ENCODE peak calls at places on chromosome X, in six cellular contexts. One of them, this sample, is unnamed.

GRCh38 chrX:13658602-13659001 is 5.7 kb downstream of the TCEANC start:
- DNase-seq in mesendoderm: peak
- DNase-seq in neuronal stem cell: peak
- DNase-seq in IMR-90: peak
- DNase-seq in mesenchymal stem cell: peak
- DNase-seq in H1: no peak
- DNase-seq in this sample: no peak

GRCh38 chrX:134646170-134646569 is 12.1 kb downstream of the PLAC1 start:
- DNase-seq in mesendoderm: no peak
- DNase-seq in neuronal stem cell: no peak
- DNase-seq in IMR-90: no peak
- DNase-seq in mesenchymal stem cell: no peak
- DNase-seq in H1: no peak
- DNase-seq in this sample: no peak

GRCh38 chrX:22433292-22434070 is 160.8 kb downstream of the CBLL2 start:
- DNase-seq in mesendoderm: peak
- DNase-seq in neuronal stem cell: no peak
- DNase-seq in IMR-90: no peak
- DNase-seq in mesenchymal stem cell: no peak
- DNase-seq in H1: no peak
- DNase-seq in this sample: peak

GRCh38 chrX:53354669-53355068 is 67.8 kb downstream of the SMC1A start:
- DNase-seq in mesendoderm: no peak
- DNase-seq in neuronal stem cell: no peak
- DNase-seq in IMR-90: peak
- DNase-seq in mesenchymal stem cell: no peak
- DNase-seq in H1: no peak
- DNase-seq in this sample: no peak

GRCh38 chrX:103688949-103689348 is 2.5 kb upstream of the MORF4L2 start:
- DNase-seq in mesendoderm: peak
- DNase-seq in neuronal stem cell: no peak
- DNase-seq in IMR-90: peak
- DNase-seq in mesenchymal stem cell: peak
- DNase-seq in H1: no peak
- DNase-seq in this sample: no peak

GRCh38 chrX:17738002-17738713 is 865 bp downstream of the SCML1 start:
- DNase-seq in mesendoderm: peak
- DNase-seq in neuronal stem cell: peak
- DNase-seq in IMR-90: peak
- DNase-seq in mesenchymal stem cell: peak
- DNase-seq in H1: peak
- DNase-seq in this sample: peak

GRCh38 chrX:86946569-86946968 is 571.0 kb upstream of the KLHL4 start:
- DNase-seq in mesendoderm: peak
- DNase-seq in neuronal stem cell: peak
- DNase-seq in IMR-90: peak
- DNase-seq in mesenchymal stem cell: peak
- DNase-seq in H1: no peak
- DNase-seq in this sample: no peak

GRCh38 chrX:97267376-97267775 is 383.7 kb downstream of the RPA4 start:
- DNase-seq in mesendoderm: no peak
- DNase-seq in neuronal stem cell: no peak
- DNase-seq in IMR-90: peak
- DNase-seq in mesenchymal stem cell: peak
- DNase-seq in H1: no peak
- DNase-seq in this sample: no peak

GRCh38 chrX:2397648-2398340 is 103.0 kb downstream of the DHRSX start:
- DNase-seq in mesendoderm: peak
- DNase-seq in neuronal stem cell: no peak
- DNase-seq in IMR-90: peak
- DNase-seq in mesenchymal stem cell: peak
- DNase-seq in H1: no peak
- DNase-seq in this sample: no peak

GRCh38 chrX:111823068-111823467 is 52.9 kb upstream of the TRPC5OS start:
- DNase-seq in mesendoderm: peak
- DNase-seq in neuronal stem cell: peak
- DNase-seq in IMR-90: peak
- DNase-seq in mesenchymal stem cell: peak
- DNase-seq in H1: peak
- DNase-seq in this sample: peak

GRCh38 chrX:13627306-13627705 is 25.6 kb upstream of the TCEANC start:
- DNase-seq in mesendoderm: no peak
- DNase-seq in neuronal stem cell: no peak
- DNase-seq in IMR-90: no peak
- DNase-seq in mesenchymal stem cell: no peak
- DNase-seq in H1: no peak
- DNase-seq in this sample: no peak

GRCh38 chrX:153886915-153887314 is 942 bp upstream of the L1CAM start:
- DNase-seq in mesendoderm: peak
- DNase-seq in neuronal stem cell: no peak
- DNase-seq in IMR-90: no peak
- DNase-seq in mesenchymal stem cell: no peak
- DNase-seq in H1: no peak
- DNase-seq in this sample: no peak

GRCh38 chrX:137194164-137194563 is 160.4 kb upstream of the GPR101 start:
- DNase-seq in mesendoderm: peak
- DNase-seq in neuronal stem cell: peak
- DNase-seq in IMR-90: peak
- DNase-seq in mesenchymal stem cell: no peak
- DNase-seq in H1: peak
- DNase-seq in this sample: peak

GRCh38 chrX:78199851-78200250 is 60.4 kb upstream of the TAF9B start:
- DNase-seq in mesendoderm: peak
- DNase-seq in neuronal stem cell: no peak
- DNase-seq in IMR-90: peak
- DNase-seq in mesenchymal stem cell: peak
- DNase-seq in H1: no peak
- DNase-seq in this sample: no peak

GRCh38 chrX:112738347-112739033 is 58.8 kb upstream of the LHFPL1 start:
- DNase-seq in mesendoderm: no peak
- DNase-seq in neuronal stem cell: no peak
- DNase-seq in IMR-90: peak
- DNase-seq in mesenchymal stem cell: no peak
- DNase-seq in H1: no peak
- DNase-seq in this sample: no peak

GRCh38 chrX:149903889-149904748 is 23.1 kb downstream of the MAGEA8 start:
- DNase-seq in mesendoderm: peak
- DNase-seq in neuronal stem cell: no peak
- DNase-seq in IMR-90: peak
- DNase-seq in mesenchymal stem cell: peak
- DNase-seq in H1: no peak
- DNase-seq in this sample: no peak

GRCh38 chrX:97155809-97156208 is 272.1 kb downstream of the RPA4 start:
- DNase-seq in mesendoderm: no peak
- DNase-seq in neuronal stem cell: no peak
- DNase-seq in IMR-90: no peak
- DNase-seq in mesenchymal stem cell: no peak
- DNase-seq in H1: no peak
- DNase-seq in this sample: no peak

GRCh38 chrX:45633419-45633818 is 432.7 kb upstream of the DIPK2B start:
- DNase-seq in mesendoderm: no peak
- DNase-seq in neuronal stem cell: no peak
- DNase-seq in IMR-90: no peak
- DNase-seq in mesenchymal stem cell: no peak
- DNase-seq in H1: no peak
- DNase-seq in this sample: no peak

GRCh38 chrX:18574591-18574990 is 97.3 kb downstream of the RS1 start:
- DNase-seq in mesendoderm: no peak
- DNase-seq in neuronal stem cell: no peak
- DNase-seq in IMR-90: peak
- DNase-seq in mesenchymal stem cell: peak
- DNase-seq in H1: no peak
- DNase-seq in this sample: no peak

GRCh38 chrX:13899607-13900006 is 82.7 kb upstream of the GPM6B start:
- DNase-seq in mesendoderm: peak
- DNase-seq in neuronal stem cell: no peak
- DNase-seq in IMR-90: peak
- DNase-seq in mesenchymal stem cell: peak
- DNase-seq in H1: no peak
- DNase-seq in this sample: no peak

GRCh38 chrX:19721726-19722370 is 165.6 kb downstream of the SH3KBP1 start:
- DNase-seq in mesendoderm: no peak
- DNase-seq in neuronal stem cell: no peak
- DNase-seq in IMR-90: no peak
- DNase-seq in mesenchymal stem cell: peak
- DNase-seq in H1: no peak
- DNase-seq in this sample: no peak

GRCh38 chrX:140764401-140764919 is 54.9 kb downstream of the LINC00632 start:
- DNase-seq in mesendoderm: peak
- DNase-seq in neuronal stem cell: no peak
- DNase-seq in IMR-90: peak
- DNase-seq in mesenchymal stem cell: peak
- DNase-seq in H1: peak
- DNase-seq in this sample: peak

GRCh38 chrX:103254171-103254824 is 657 bp downstream of the TCEAL8 start:
- DNase-seq in mesendoderm: peak
- DNase-seq in neuronal stem cell: peak
- DNase-seq in IMR-90: peak
- DNase-seq in mesenchymal stem cell: peak
- DNase-seq in H1: peak
- DNase-seq in this sample: peak

GRCh38 chrX:130915302-130915701 is 12.3 kb upstream of the ENOX2 start:
- DNase-seq in mesendoderm: no peak
- DNase-seq in neuronal stem cell: no peak
- DNase-seq in IMR-90: peak
- DNase-seq in mesenchymal stem cell: peak
- DNase-seq in H1: no peak
- DNase-seq in this sample: no peak
- H3K4me2 ChIP-seq in mesendoderm: no peak
- H3K4me2 ChIP-seq in neuronal stem cell: no peak
- H3K4me2 ChIP-seq in IMR-90: no peak
- H3K4me2 ChIP-seq in mesenchymal stem cell: no peak
- H3K4me2 ChIP-seq in H1: no peak
- H3K4me2 ChIP-seq in this sample: no peak

GRCh38 chrX:139049455-139049854 is 337.9 kb upstream of the FGF13 start:
- DNase-seq in mesendoderm: peak
- DNase-seq in neuronal stem cell: no peak
- DNase-seq in IMR-90: no peak
- DNase-seq in mesenchymal stem cell: no peak
- DNase-seq in H1: no peak
- DNase-seq in this sample: no peak
- H2BK15ac ChIP-seq in mesendoderm: no peak
- H2BK15ac ChIP-seq in neuronal stem cell: no peak
- H2BK15ac ChIP-seq in IMR-90: no peak
- H2BK15ac ChIP-seq in mesenchymal stem cell: no peak
- H2BK15ac ChIP-seq in H1: no peak
- H2BK15ac ChIP-seq in this sample: no peak

DNA sequence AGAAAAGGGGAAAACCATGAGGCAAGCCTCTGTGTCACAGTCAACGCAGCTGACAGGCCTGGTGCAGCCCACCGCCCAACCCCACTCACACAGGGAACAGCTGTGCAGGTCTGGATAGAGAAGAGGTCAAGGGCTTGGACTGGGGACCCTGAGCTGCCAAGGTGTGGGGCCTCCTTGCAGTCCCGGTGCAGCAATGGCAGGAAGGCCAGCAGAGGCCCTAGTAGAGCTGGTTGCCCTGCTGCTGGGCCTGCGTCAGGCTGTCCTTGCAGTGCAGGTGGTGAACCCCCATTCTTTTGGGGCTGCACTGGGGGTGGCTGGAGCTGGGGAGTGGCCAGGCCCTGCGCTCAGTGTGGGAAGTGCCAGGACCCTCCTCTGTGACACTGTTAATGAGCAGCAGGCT is 482.0 kb downstream of the SMARCA1 start:
- DNase-seq in mesendoderm: no peak
- DNase-seq in neuronal stem cell: no peak
- DNase-seq in IMR-90: no peak
- DNase-seq in mesenchymal stem cell: no peak
- DNase-seq in H1: no peak
- DNase-seq in this sample: no peak
- H4K8ac ChIP-seq in mesendoderm: no peak
- H4K8ac ChIP-seq in neuronal stem cell: no peak
- H4K8ac ChIP-seq in IMR-90: no peak
- H4K8ac ChIP-seq in mesenchymal stem cell: no peak
- H4K8ac ChIP-seq in H1: no peak
- H4K8ac ChIP-seq in this sample: no peak

DNA sequence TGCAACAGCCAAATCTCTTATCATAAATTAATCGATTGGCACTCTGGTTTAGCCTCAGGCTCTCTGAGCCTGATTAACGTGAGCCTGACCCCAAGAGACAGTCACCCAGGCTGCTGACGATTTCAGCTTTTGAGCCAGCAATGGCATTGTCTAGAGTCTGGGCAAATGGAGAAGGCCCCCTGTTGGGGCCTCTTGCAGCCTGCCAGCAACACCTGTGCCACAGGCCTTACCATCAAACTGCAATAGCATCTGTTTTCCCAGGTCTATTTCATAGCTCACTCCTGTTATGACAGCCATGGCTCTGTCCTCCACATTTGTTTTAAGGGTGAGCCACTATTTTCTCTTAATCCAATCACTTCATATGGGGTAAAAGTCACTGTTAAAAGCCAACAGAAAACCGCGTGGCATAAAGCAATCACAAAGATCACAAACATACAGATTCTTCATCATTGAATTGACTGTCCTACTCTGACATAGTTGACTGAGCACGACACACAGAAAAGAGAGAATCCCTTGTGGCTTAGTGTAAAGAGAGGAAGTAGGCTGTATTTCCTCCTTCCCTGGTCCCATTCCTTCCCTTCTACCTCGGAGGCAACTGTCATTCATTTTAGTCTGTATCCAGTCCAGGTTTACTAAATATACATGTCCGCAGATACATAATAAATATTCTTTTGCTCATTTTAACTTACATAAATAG is 47.8 kb downstream of the SLC9A7 start:
- DNase-seq in mesendoderm: no peak
- DNase-seq in neuronal stem cell: no peak
- DNase-seq in IMR-90: no peak
- DNase-seq in mesenchymal stem cell: no peak
- DNase-seq in H1: no peak
- DNase-seq in this sample: no peak
- H3K4me2 ChIP-seq in mesendoderm: no peak
- H3K4me2 ChIP-seq in neuronal stem cell: no peak
- H3K4me2 ChIP-seq in IMR-90: no peak
- H3K4me2 ChIP-seq in mesenchymal stem cell: no peak
- H3K4me2 ChIP-seq in H1: peak
- H3K4me2 ChIP-seq in this sample: no peak

This sample was measured in H9.